ENCODE peak calls at places on chromosomes 7 and 10, in eight cellular contexts. V, L, Y, U, O, F, Q and G are unnamed samples. For H3K9me3, the result is how much of the 10 kb centered on the place peaks cover.

GRCh38 chr10:125092564-125093031 is 67.8 kb downstream of the CTBP2 start:
- DNase-seq in Y (no peak), V (no peak), L (no peak), Q (peak), U (no peak), F (no peak), O (no peak), G (no peak)

GRCh38 chr7:22445140-22445722 is 54.8 kb downstream of the STEAP1B start:
- DNase-seq in Q (peak), O (peak), U (no peak), F (no peak), L (no peak), Y (peak), V (peak), G (peak)

GRCh38 chr7:11650030-11650429 is 182.0 kb downstream of the THSD7A start:
- DNase-seq in V (no peak), Y (no peak), U (no peak), Q (no peak), F (no peak), O (no peak), L (peak), G (no peak)

GRCh38 chr10:63700209-63700934 is 179.2 kb downstream of the REEP3 start:
- DNase-seq in U (no peak), V (no peak), F (peak), L (peak), Y (peak), Q (no peak), O (peak), G (no peak)

GRCh38 chr10:15660990-15661389 is 58.7 kb downstream of the ITGA8 start:
- DNase-seq in Y (no peak), U (no peak), F (no peak), V (no peak), Q (no peak), O (no peak), L (no peak), G (no peak)

GRCh38 chr7:17971392-17971791 is 31.1 kb upstream of the SNX13 start:
- DNase-seq in Q (no peak), O (no peak), F (no peak), L (peak), Y (no peak), U (no peak), V (no peak), G (no peak)

GRCh38 chr10:131095109-131095580 is 216.4 kb downstream of the TCERG1L start:
- DNase-seq in Q (no peak), F (no peak), V (no peak), O (peak), U (no peak), Y (no peak), L (no peak), G (no peak)

GRCh38 chr7:74193913-74194312 is 15.9 kb upstream of the LAT2 start:
- DNase-seq in F (no peak), Y (no peak), Q (no peak), U (no peak), V (no peak), O (no peak), L (no peak), G (no peak)

GRCh38 chr10:102814456-102814871 is 22.7 kb downstream of the CYP17A1 start:
- DNase-seq in U (no peak), V (no peak), Q (peak), F (no peak), O (peak), Y (no peak), L (peak), G (no peak)

GRCh38 chr10:123183724-123184123 is 29.5 kb downstream of the BUB3 start:
- DNase-seq in O (no peak), V (no peak), Q (no peak), L (no peak), Y (no peak), U (no peak), F (no peak), G (no peak)

GRCh38 chr7:98163704-98164478 is 47.3 kb upstream of the BHLHA15 start:
- DNase-seq in L (peak), V (no peak), F (no peak), U (no peak), O (no peak), Y (peak), Q (no peak), G (peak)

GRCh38 chr10:128855656-128856428 is 611.2 kb upstream of the MGMT start:
- DNase-seq in F (no peak), V (no peak), L (no peak), Q (no peak), O (no peak), U (no peak), Y (no peak), G (no peak)

GRCh38 chr7:14682910-14683465 is 219.6 kb downstream of the DGKB start:
- DNase-seq in Q (no peak), L (no peak), Y (no peak), V (no peak), O (no peak), U (no peak), F (no peak), G (no peak)

GRCh38 chr10:90138844-90139243 is 437.5 kb downstream of the KIF20B start:
- DNase-seq in U (no peak), O (no peak), Y (no peak), L (no peak), Q (no peak), V (no peak), F (no peak), G (no peak)
- H3K9me3 ChIP-seq in U (under half), O (under half), Y (under half), L (under half), Q (half or more), V (under half), F (under half), G (under half)

GRCh38 chr7:153537271-153537670 is 514.9 kb upstream of the DPP6 start:
- DNase-seq in V (no peak), O (no peak), U (no peak), F (no peak), Q (no peak), L (no peak), Y (no peak), G (no peak)
- H3K9me3 ChIP-seq in V (under half), O (under half), U (under half), F (under half), Q (under half), L (under half), Y (under half), G (under half)

DNA sequence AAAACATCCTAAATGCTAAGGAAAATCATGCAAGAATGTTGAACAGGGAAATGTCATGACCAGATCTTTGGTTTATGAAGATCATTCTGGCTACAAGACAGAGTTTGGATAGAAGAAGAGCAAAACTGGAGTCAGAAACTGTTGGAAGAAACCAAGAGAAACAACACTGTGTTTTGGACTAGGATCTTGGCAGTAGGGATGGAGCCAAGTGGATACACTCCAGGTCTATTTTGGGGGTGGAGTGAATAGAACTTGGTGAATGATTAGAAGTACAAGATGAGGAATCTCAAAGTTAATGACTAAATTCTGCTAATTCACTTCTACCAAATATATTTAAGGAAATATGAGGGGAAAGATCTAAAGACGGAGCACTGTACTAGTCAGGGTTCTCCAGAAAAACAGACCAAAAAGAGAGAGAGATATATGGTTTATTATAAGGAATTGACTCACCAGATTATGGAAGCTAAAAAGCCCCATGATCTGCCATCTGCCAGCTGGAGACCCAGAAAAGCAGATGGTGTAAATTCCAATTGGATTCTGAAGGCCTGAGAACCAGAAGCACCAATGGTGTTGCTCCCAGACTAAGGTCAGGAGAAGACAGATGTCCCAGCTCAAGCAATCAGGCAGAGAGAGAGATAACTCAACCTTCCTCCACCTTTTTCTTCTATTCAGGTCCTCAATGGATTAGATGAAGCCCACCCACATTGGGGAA is 254.9 kb downstream of the TRIL start:
- DNase-seq in O (no peak), U (no peak), F (no peak), Q (no peak), Y (no peak), L (no peak), V (no peak), G (no peak)
- H3K9me3 ChIP-seq in O (under half), U (under half), F (under half), Q (under half), Y (under half), L (under half), V (under half), G (under half)

DNA sequence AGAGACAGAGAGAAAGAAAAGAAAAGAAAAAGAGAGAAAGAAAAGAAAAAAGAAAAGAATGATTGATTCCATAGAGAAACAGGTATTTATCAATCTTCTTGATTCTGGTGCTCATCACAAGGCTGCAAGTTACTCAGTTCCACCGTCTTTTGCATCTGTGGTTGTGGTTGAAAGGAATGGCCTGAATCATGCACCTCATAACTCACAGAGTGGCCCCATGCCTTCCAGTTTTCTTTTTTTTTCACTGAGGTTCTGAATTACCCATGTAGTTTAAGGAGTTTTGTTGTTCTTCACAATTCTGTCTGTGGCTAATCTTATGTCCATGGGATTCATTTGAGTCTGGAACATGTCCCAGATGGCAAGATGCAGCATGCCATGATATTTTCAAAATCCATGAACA is 156.0 kb downstream of the ZNF33B start:
- DNase-seq in L (no peak), F (no peak), V (no peak), O (no peak), Q (no peak), Y (peak), U (no peak), G (no peak)
- H3K9me3 ChIP-seq in L (under half), F (under half), V (under half), O (under half), Q (under half), Y (under half), U (under half), G (under half)

GRCh38 chr7:126302639-126303038 is 950.1 kb downstream of the GRM8 start:
- DNase-seq in U (no peak), V (no peak), Q (no peak), L (no peak), O (no peak), F (no peak), Y (no peak), G (no peak)
- H3K9me3 ChIP-seq in U (under half), V (under half), Q (under half), L (under half), O (under half), F (under half), Y (under half), G (under half)